ENCODE peak calls at places on chromosomes 3 and 15, in eight cellular contexts. One of them, this sample, is unnamed.

GRCh38 chr3:10703875-10704274 is 112.2 kb upstream of the SLC6A11 start:
- DNase-seq in hepatocyte: no peak
- DNase-seq in breast epithelium: no peak
- DNase-seq in psoas muscle: no peak
- DNase-seq in right atrium auricular region: no peak
- DNase-seq in uterus: no peak
- DNase-seq in heart left ventricle: no peak
- DNase-seq in Peyer's patch: no peak
- DNase-seq in this sample: no peak

GRCh38 chr3:98147179-98147578 is at the start of gene OR5H14:
- DNase-seq in hepatocyte: no peak
- DNase-seq in uterus: no peak
- DNase-seq in psoas muscle: no peak
- DNase-seq in breast epithelium: no peak
- DNase-seq in heart left ventricle: no peak
- DNase-seq in right atrium auricular region: no peak
- DNase-seq in Peyer's patch: no peak
- DNase-seq in this sample: no peak

GRCh38 chr15:95284933-95285401 is 1045.5 kb upstream of the NR2F2 start:
- DNase-seq in psoas muscle: no peak
- DNase-seq in right atrium auricular region: no peak
- DNase-seq in Peyer's patch: no peak
- DNase-seq in hepatocyte: no peak
- DNase-seq in breast epithelium: no peak
- DNase-seq in heart left ventricle: no peak
- DNase-seq in uterus: no peak
- DNase-seq in this sample: no peak

GRCh38 chr3:71369733-71370391 is 213.7 kb downstream of the FOXP1 start:
- DNase-seq in Peyer's patch: no peak
- DNase-seq in hepatocyte: no peak
- DNase-seq in right atrium auricular region: no peak
- DNase-seq in psoas muscle: no peak
- DNase-seq in uterus: no peak
- DNase-seq in breast epithelium: no peak
- DNase-seq in heart left ventricle: no peak
- DNase-seq in this sample: no peak

GRCh38 chr3:46719735-46720271 is 2.1 kb upstream of the PRSS50 start:
- DNase-seq in right atrium auricular region: peak
- DNase-seq in Peyer's patch: peak
- DNase-seq in heart left ventricle: no peak
- DNase-seq in psoas muscle: peak
- DNase-seq in breast epithelium: peak
- DNase-seq in hepatocyte: no peak
- DNase-seq in uterus: no peak
- DNase-seq in this sample: no peak

GRCh38 chr3:177473184-177473583 is 275.9 kb upstream of the TBL1XR1 start:
- DNase-seq in hepatocyte: no peak
- DNase-seq in heart left ventricle: no peak
- DNase-seq in psoas muscle: no peak
- DNase-seq in Peyer's patch: no peak
- DNase-seq in breast epithelium: no peak
- DNase-seq in right atrium auricular region: no peak
- DNase-seq in uterus: no peak
- DNase-seq in this sample: no peak

GRCh38 chr15:32705450-32705849 is 12.4 kb upstream of the GREM1 start:
- DNase-seq in right atrium auricular region: no peak
- DNase-seq in psoas muscle: no peak
- DNase-seq in breast epithelium: no peak
- DNase-seq in Peyer's patch: no peak
- DNase-seq in hepatocyte: no peak
- DNase-seq in heart left ventricle: no peak
- DNase-seq in uterus: no peak
- DNase-seq in this sample: no peak

GRCh38 chr3:130850044-130850797 is 43.7 kb upstream of the ATP2C1 start:
- DNase-seq in right atrium auricular region: no peak
- DNase-seq in psoas muscle: no peak
- DNase-seq in Peyer's patch: no peak
- DNase-seq in breast epithelium: no peak
- DNase-seq in heart left ventricle: peak
- DNase-seq in hepatocyte: peak
- DNase-seq in uterus: no peak
- DNase-seq in this sample: no peak

GRCh38 chr3:45088543-45088942 is 57.6 kb downstream of the CDCP1 start:
- DNase-seq in hepatocyte: no peak
- DNase-seq in breast epithelium: peak
- DNase-seq in Peyer's patch: no peak
- DNase-seq in heart left ventricle: no peak
- DNase-seq in psoas muscle: no peak
- DNase-seq in right atrium auricular region: no peak
- DNase-seq in uterus: no peak
- DNase-seq in this sample: no peak

GRCh38 chr3:127124135-127124534 is 68.8 kb upstream of the PRR23E start:
- DNase-seq in psoas muscle: no peak
- DNase-seq in breast epithelium: no peak
- DNase-seq in right atrium auricular region: no peak
- DNase-seq in uterus: no peak
- DNase-seq in Peyer's patch: no peak
- DNase-seq in hepatocyte: no peak
- DNase-seq in heart left ventricle: no peak
- DNase-seq in this sample: no peak
- TF ChIP-seq CTCF in psoas muscle: no peak
- TF ChIP-seq CTCF in breast epithelium: no peak
- TF ChIP-seq CTCF in right atrium auricular region: no peak
- TF ChIP-seq CTCF in uterus: no peak
- TF ChIP-seq CTCF in Peyer's patch: no peak
- TF ChIP-seq CTCF in hepatocyte: no peak
- TF ChIP-seq CTCF in heart left ventricle: no peak
- TF ChIP-seq CTCF in this sample: no peak

DNA sequence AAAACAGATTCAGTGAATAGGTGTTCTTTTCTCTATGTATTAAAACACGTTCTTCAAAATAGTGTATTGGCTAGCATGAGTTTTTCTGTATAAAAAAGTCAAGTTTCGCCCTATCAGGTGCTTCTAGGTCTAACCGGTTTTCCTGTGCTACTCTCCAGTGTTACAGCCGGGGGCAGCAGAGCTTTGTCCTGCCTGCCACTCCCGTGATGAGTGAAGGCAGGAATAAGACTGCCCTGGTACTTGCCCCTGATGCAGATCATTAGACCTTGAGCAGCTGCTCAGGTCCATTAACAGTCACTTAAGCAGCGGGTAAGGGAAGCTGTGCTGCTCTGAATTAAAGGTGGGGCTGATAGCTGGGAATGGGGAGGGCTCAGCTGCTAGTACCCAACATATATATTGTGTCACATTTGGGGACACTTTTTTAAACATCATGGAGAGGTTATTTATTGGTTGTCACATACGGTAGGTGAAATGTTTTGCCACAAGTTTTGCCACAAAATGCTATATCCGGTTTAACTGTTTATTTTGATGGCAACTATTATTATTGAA is 1.3 kb upstream of the UNC13C start:
- DNase-seq in psoas muscle: peak
- DNase-seq in hepatocyte: peak
- DNase-seq in breast epithelium: peak
- DNase-seq in right atrium auricular region: no peak
- DNase-seq in heart left ventricle: no peak
- DNase-seq in Peyer's patch: no peak
- DNase-seq in uterus: no peak
- DNase-seq in this sample: peak
- H3K27ac ChIP-seq in psoas muscle: no peak
- H3K27ac ChIP-seq in hepatocyte: no peak
- H3K27ac ChIP-seq in breast epithelium: no peak
- H3K27ac ChIP-seq in right atrium auricular region: no peak
- H3K27ac ChIP-seq in heart left ventricle: no peak
- H3K27ac ChIP-seq in Peyer's patch: no peak
- H3K27ac ChIP-seq in uterus: no peak
- H3K27ac ChIP-seq in this sample: no peak

DNA sequence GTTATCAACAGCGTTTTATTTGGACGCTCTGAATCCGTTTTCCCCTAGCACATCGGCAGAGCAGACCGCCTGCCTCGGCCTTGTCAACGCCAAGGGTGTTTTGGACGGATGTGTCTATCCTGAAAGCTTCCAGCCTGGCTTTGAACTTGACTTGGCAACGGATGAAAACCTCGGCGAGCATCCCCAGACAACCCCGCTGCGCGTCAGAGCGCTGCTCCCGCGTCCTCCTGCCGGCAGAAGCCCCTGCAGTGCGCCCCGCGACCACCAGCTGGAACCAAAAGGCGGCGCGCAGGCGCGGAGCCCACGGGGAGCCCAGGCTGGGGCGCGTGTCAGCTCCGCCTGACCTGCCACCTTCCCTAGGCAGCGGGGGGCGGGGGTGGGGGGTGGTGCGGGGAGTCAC is 26.2 kb upstream of the ARL8B start:
- DNase-seq in psoas muscle: peak
- DNase-seq in uterus: peak
- DNase-seq in Peyer's patch: no peak
- DNase-seq in breast epithelium: no peak
- DNase-seq in heart left ventricle: peak
- DNase-seq in hepatocyte: peak
- DNase-seq in right atrium auricular region: no peak
- DNase-seq in this sample: peak
- H3K4me3 ChIP-seq in psoas muscle: peak
- H3K4me3 ChIP-seq in uterus: peak
- H3K4me3 ChIP-seq in Peyer's patch: no peak
- H3K4me3 ChIP-seq in breast epithelium: peak
- H3K4me3 ChIP-seq in heart left ventricle: peak
- H3K4me3 ChIP-seq in hepatocyte: no peak
- H3K4me3 ChIP-seq in right atrium auricular region: peak
- H3K4me3 ChIP-seq in this sample: no peak

GRCh38 chr3:180680097-180680430 is 775 bp upstream of the CCDC39 start:
- DNase-seq in breast epithelium: no peak
- DNase-seq in Peyer's patch: no peak
- DNase-seq in heart left ventricle: no peak
- DNase-seq in right atrium auricular region: peak
- DNase-seq in psoas muscle: no peak
- DNase-seq in hepatocyte: peak
- DNase-seq in uterus: no peak
- DNase-seq in this sample: no peak
- TF ChIP-seq CTCF in breast epithelium: peak
- TF ChIP-seq CTCF in Peyer's patch: no peak
- TF ChIP-seq CTCF in heart left ventricle: peak
- TF ChIP-seq CTCF in right atrium auricular region: no peak
- TF ChIP-seq CTCF in psoas muscle: no peak
- TF ChIP-seq CTCF in hepatocyte: peak
- TF ChIP-seq CTCF in uterus: peak
- TF ChIP-seq CTCF in this sample: peak

GRCh38 chr3:14248849-14249523 is 70.4 kb downstream of the LSM3 start:
- DNase-seq in hepatocyte: no peak
- DNase-seq in uterus: peak
- DNase-seq in psoas muscle: peak
- DNase-seq in breast epithelium: no peak
- DNase-seq in Peyer's patch: no peak
- DNase-seq in right atrium auricular region: no peak
- DNase-seq in heart left ventricle: no peak
- DNase-seq in this sample: no peak
- H3K27ac ChIP-seq in hepatocyte: peak
- H3K27ac ChIP-seq in uterus: peak
- H3K27ac ChIP-seq in psoas muscle: no peak
- H3K27ac ChIP-seq in breast epithelium: no peak
- H3K27ac ChIP-seq in Peyer's patch: peak
- H3K27ac ChIP-seq in right atrium auricular region: no peak
- H3K27ac ChIP-seq in heart left ventricle: no peak
- H3K27ac ChIP-seq in this sample: no peak

DNA sequence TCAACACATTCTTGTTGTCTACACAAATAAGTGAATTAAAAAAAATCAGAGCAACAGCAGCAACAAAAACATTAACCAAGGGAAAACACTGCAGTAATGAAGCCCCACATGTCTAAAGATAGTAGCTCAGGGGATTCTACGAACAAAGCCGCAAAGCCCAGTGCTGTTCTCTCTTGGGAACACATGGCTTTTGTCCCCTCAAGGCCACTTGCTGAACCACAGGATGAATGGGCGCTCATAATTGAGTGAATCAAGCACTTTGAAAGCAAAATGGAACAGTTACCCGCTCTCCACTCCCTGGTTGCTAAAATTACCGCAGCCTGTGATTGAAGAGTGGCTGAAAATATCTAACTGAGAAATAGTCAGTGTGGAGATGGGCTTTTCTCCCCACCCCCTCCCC is 39.6 kb downstream of the RASGRF1 start:
- DNase-seq in breast epithelium: no peak
- DNase-seq in psoas muscle: no peak
- DNase-seq in heart left ventricle: no peak
- DNase-seq in hepatocyte: no peak
- DNase-seq in uterus: no peak
- DNase-seq in right atrium auricular region: no peak
- DNase-seq in Peyer's patch: no peak
- DNase-seq in this sample: no peak
- H3K4me3 ChIP-seq in breast epithelium: no peak
- H3K4me3 ChIP-seq in psoas muscle: no peak
- H3K4me3 ChIP-seq in heart left ventricle: no peak
- H3K4me3 ChIP-seq in hepatocyte: no peak
- H3K4me3 ChIP-seq in uterus: no peak
- H3K4me3 ChIP-seq in right atrium auricular region: no peak
- H3K4me3 ChIP-seq in Peyer's patch: no peak
- H3K4me3 ChIP-seq in this sample: no peak

This sample was measured in left lung.